ENCODE peak calls at places on chromosomes 16 and 17, in six cellular contexts. G is A549, A is GM23338, J is SK-N-SH, I is HCT116, D is K562. H is an unnamed sample.

GRCh38 chr17:58267347-58268324 is 13.1 kb downstream of the MPO start:
- DNase-seq in G (no peak), A (no peak), I (no peak), J (no peak), D (peak; percentile 5), H (peak; percentile 85)

GRCh38 chr16:74291577-74292208 is 4.9 kb upstream of the PSMD7 start:
- DNase-seq in D (no peak), G (no peak), I (no peak), J (no peak), A (no peak), H (no peak)

GRCh38 chr17:58577696-58578095 is 63.3 kb upstream of the MTMR4 start:
- DNase-seq in G (peak; percentile 70), J (peak; percentile 56), D (peak; percentile 57), I (peak; percentile 77), A (peak; percentile 90), H (no peak)

GRCh38 chr16:56985288-56985961 is 3.9 kb upstream of the NLRC5 start:
- DNase-seq in D (no peak), G (peak; percentile 75), J (no peak), I (peak; percentile 62), A (no peak), H (no peak)

GRCh38 chr16:20851601-20852000 is 45.3 kb downstream of the REXO5 start:
- DNase-seq in G (peak; percentile 82), A (no peak), J (no peak), I (peak; percentile 28), D (no peak), H (no peak)

GRCh38 chr17:39664581-39665561 is at the start of gene TCAP:
- DNase-seq in D (no peak), A (peak; percentile 27), G (no peak), J (no peak), I (no peak), H (no peak)

GRCh38 chr17:69518951-69519350 is 104.5 kb downstream of the MAP2K6 start:
- DNase-seq in J (no peak), G (no peak), A (no peak), I (no peak), D (no peak), H (no peak)

GRCh38 chr17:16085066-16085699 is 85.6 kb downstream of the TTC19 start:
- DNase-seq in A (no peak), G (no peak), I (no peak), J (no peak), D (no peak), H (no peak)

GRCh38 chr16:65524997-65525396 is 403.1 kb upstream of the CDH11 start:
- DNase-seq in A (no peak), D (no peak), I (no peak), J (no peak), G (no peak), H (no peak)

GRCh38 chr17:49409066-49409465 is 5.6 kb downstream of the PHB1 start:
- DNase-seq in D (no peak), A (no peak), J (no peak), G (no peak), I (no peak), H (no peak)

GRCh38 chr17:43456661-43457361 is 27.0 kb upstream of the DHX8 start:
- DNase-seq in J (no peak), G (no peak), I (no peak), A (no peak), D (no peak), H (peak; percentile 26)

DNA sequence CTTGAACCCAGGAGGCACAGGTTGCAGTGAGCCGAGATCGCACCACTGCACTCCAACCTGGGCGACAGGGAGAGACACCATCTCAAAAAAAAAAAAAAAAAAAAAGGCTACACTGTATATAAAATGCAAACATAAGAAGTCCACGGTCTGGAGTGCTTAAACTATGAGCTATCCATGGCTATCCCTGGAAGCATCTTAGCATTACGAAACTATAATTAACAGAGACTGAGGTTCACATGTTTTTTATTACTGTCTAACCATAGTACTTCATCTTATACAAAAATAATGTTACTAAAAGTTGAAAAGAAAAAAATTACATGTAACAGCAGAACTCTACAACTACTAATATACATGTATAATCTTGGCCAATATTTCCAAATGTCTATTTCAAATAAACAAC is 32.8 kb downstream of the HELZ start:
- DNase-seq in J (no peak), A (no peak), G (no peak), D (no peak), I (no peak), H (no peak)
- TF ChIP-seq REST in J (no peak), A (no peak), G (no peak), D (no peak), I (no peak), H (no peak)

DNA sequence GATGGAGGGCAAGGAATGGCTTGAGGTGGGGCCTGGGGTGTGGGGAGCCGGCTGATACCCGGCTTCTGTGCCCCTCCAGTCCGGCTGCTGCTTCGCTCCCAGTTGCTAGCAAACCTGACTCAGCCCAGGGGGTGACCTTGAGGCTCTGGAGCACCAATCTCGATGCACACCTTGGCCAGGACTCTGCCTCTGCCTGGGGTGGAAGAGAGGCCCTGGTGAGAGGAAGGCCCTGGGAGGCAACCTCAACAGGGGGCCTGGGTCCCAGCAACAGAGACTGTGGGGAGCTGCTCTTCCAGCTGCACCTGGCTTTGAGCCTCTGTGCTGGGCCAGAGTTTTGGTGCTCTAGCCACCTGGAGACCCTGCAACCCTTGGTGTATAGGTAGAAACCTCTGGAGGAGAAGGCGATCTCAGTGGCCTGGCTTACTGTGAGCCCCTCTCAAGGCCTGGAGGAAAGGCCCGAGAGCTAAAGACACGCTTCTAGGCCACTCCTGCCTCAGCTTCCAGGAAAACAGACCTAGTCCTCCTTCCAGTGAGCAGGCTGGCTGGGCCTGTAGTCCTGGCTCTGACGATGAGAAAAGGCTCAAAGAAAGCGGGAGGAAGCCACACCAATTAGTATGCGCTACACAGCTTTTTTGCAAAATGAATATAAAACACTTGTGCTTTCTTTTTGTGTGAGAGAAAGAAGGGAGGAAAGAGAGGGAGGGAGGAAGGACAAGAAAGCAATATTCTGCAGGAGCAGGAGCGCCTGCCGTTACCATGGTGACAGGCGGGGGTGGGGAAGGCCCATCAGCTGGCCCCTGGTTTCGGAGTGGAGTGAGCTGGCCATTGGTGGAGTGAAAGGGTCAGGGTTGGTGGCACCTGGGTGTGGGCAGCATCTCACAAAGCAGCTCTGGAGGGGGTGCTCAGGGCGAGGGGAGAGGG is 51.0 kb downstream of the VAC14 start:
- DNase-seq in G (no peak), J (peak; percentile 51), D (peak; percentile 37), A (peak; percentile 37), I (no peak), H (no peak)
- TF ChIP-seq REST in G (no peak), J (no peak), D (no peak), A (no peak), I (no peak), H (no peak)

GRCh38 chr16:28098959-28099945 is 35.7 kb upstream of the GSG1L start:
- DNase-seq in J (no peak), G (no peak), A (no peak), D (no peak), I (no peak), H (no peak)

GRCh38 chr16:28100810-28101532 is 37.5 kb upstream of the GSG1L start:
- DNase-seq in A (no peak), D (no peak), G (no peak), I (no peak), J (no peak), H (no peak)

GRCh38 chr16:28096974-28097373 is 33.5 kb upstream of the GSG1L start:
- DNase-seq in I (no peak), G (no peak), D (no peak), A (no peak), J (no peak), H (no peak)

GRCh38 chr16:28097500-28097899 is 34.0 kb upstream of the GSG1L start:
- DNase-seq in D (no peak), J (no peak), G (no peak), I (no peak), A (no peak), H (no peak)

GRCh38 chr16:28098171-28098958 is 34.9 kb upstream of the GSG1L start:
- DNase-seq in J (no peak), I (no peak), D (no peak), A (no peak), G (no peak), H (no peak)
- TF ChIP-seq REST in J (no peak), I (no peak), D (no peak), A (no peak), G (no peak), H (no peak)

GRCh38 chr16:27588052-27588451 is 38.1 kb downstream of the KATNIP start:
- DNase-seq in A (no peak), I (no peak), D (no peak), G (no peak), J (no peak), H (no peak)

GRCh38 chr16:27595993-27596392 is 46.0 kb downstream of the KATNIP start:
- DNase-seq in I (no peak), G (no peak), A (no peak), D (no peak), J (no peak), H (no peak)

GRCh38 chr16:27595461-27595860 is 45.5 kb downstream of the KATNIP start:
- DNase-seq in J (no peak), A (no peak), I (no peak), G (no peak), D (no peak), H (no peak)

GRCh38 chr16:27596411-27596810 is 46.5 kb downstream of the KATNIP start:
- DNase-seq in I (no peak), J (no peak), G (no peak), A (no peak), D (no peak), H (no peak)

GRCh38 chr16:27591837-27592236 is 41.9 kb downstream of the KATNIP start:
- DNase-seq in J (no peak), A (no peak), D (no peak), G (no peak), I (no peak), H (no peak)
- TF ChIP-seq REST in J (no peak), A (no peak), D (no peak), G (no peak), I (no peak), H (no peak)

GRCh38 chr17:6986676-6987075 is 9.2 kb upstream of the ALOX12 start:
- DNase-seq in I (no peak), A (no peak), G (no peak), J (no peak), D (no peak), H (no peak)
- TF ChIP-seq REST in I (no peak), A (no peak), G (no peak), J (no peak), D (no peak), H (no peak)

H was measured in HL-60.